ENCODE peak calls at places on chromosomes 3 and 15, in ten cellular contexts. One of them, this sample, is unnamed.

GRCh38 chr3:124076231-124076630 is 84.3 kb upstream of the ROPN1 start:
- DNase-seq in NCI-H2227 treated with DMSO at 0.1 percent for 48 hours: no peak
- DNase-seq in brain microvascular endothelial cell: no peak
- DNase-seq in cardiac muscle cell: no peak
- DNase-seq in neuronal stem cell: no peak
- DNase-seq in right lobe of liver: no peak
- DNase-seq in Calu3: no peak
- DNase-seq in fibroblast of gingiva: no peak
- DNase-seq in HTR-8/SVneo: no peak
- DNase-seq in endodermal cell: no peak
- DNase-seq in this sample: no peak

GRCh38 chr15:88031461-88031860 is 225.1 kb downstream of the NTRK3 start:
- DNase-seq in endodermal cell: no peak
- DNase-seq in Calu3: no peak
- DNase-seq in cardiac muscle cell: no peak
- DNase-seq in neuronal stem cell: no peak
- DNase-seq in HTR-8/SVneo: no peak
- DNase-seq in NCI-H2227 treated with DMSO at 0.1 percent for 48 hours: no peak
- DNase-seq in brain microvascular endothelial cell: no peak
- DNase-seq in fibroblast of gingiva: no peak
- DNase-seq in right lobe of liver: no peak
- DNase-seq in this sample: no peak

GRCh38 chr3:16554126-16554525 is 40.6 kb upstream of the RFTN1 start:
- DNase-seq in Calu3: no peak
- DNase-seq in neuronal stem cell: no peak
- DNase-seq in cardiac muscle cell: no peak
- DNase-seq in fibroblast of gingiva: no peak
- DNase-seq in endodermal cell: no peak
- DNase-seq in right lobe of liver: no peak
- DNase-seq in HTR-8/SVneo: no peak
- DNase-seq in brain microvascular endothelial cell: no peak
- DNase-seq in NCI-H2227 treated with DMSO at 0.1 percent for 48 hours: no peak
- DNase-seq in this sample: no peak

GRCh38 chr3:136075218-136075808 is 109.8 kb downstream of the PPP2R3A start:
- DNase-seq in cardiac muscle cell: peak; percentile 92
- DNase-seq in endodermal cell: peak; percentile 87
- DNase-seq in right lobe of liver: peak; percentile 69
- DNase-seq in Calu3: peak; percentile 81
- DNase-seq in HTR-8/SVneo: peak; percentile 52
- DNase-seq in brain microvascular endothelial cell: peak; percentile 76
- DNase-seq in NCI-H2227 treated with DMSO at 0.1 percent for 48 hours: peak; percentile 53
- DNase-seq in neuronal stem cell: peak; percentile 75
- DNase-seq in fibroblast of gingiva: peak; percentile 71
- DNase-seq in this sample: peak; percentile 41

GRCh38 chr3:176988795-176989194 is 208.5 kb downstream of the TBL1XR1 start:
- DNase-seq in cardiac muscle cell: no peak
- DNase-seq in right lobe of liver: no peak
- DNase-seq in endodermal cell: no peak
- DNase-seq in Calu3: no peak
- DNase-seq in HTR-8/SVneo: no peak
- DNase-seq in fibroblast of gingiva: no peak
- DNase-seq in brain microvascular endothelial cell: no peak
- DNase-seq in NCI-H2227 treated with DMSO at 0.1 percent for 48 hours: no peak
- DNase-seq in neuronal stem cell: no peak
- DNase-seq in this sample: no peak

GRCh38 chr3:139572847-139573672 is 33.5 kb upstream of the RBP1 start:
- DNase-seq in right lobe of liver: no peak
- DNase-seq in neuronal stem cell: no peak
- DNase-seq in brain microvascular endothelial cell: no peak
- DNase-seq in NCI-H2227 treated with DMSO at 0.1 percent for 48 hours: no peak
- DNase-seq in Calu3: no peak
- DNase-seq in endodermal cell: no peak
- DNase-seq in HTR-8/SVneo: no peak
- DNase-seq in cardiac muscle cell: peak; percentile 70
- DNase-seq in fibroblast of gingiva: peak; percentile 20
- DNase-seq in this sample: no peak

GRCh38 chr3:53534216-53534615 is 39.8 kb downstream of the CACNA1D start:
- DNase-seq in right lobe of liver: no peak
- DNase-seq in endodermal cell: no peak
- DNase-seq in fibroblast of gingiva: no peak
- DNase-seq in brain microvascular endothelial cell: no peak
- DNase-seq in cardiac muscle cell: no peak
- DNase-seq in Calu3: no peak
- DNase-seq in NCI-H2227 treated with DMSO at 0.1 percent for 48 hours: no peak
- DNase-seq in HTR-8/SVneo: no peak
- DNase-seq in neuronal stem cell: no peak
- DNase-seq in this sample: no peak

GRCh38 chr3:78872195-78872594 is 895.6 kb downstream of the ROBO1 start:
- DNase-seq in Calu3: no peak
- DNase-seq in NCI-H2227 treated with DMSO at 0.1 percent for 48 hours: peak; percentile 35
- DNase-seq in cardiac muscle cell: peak; percentile 61
- DNase-seq in brain microvascular endothelial cell: peak; percentile 37
- DNase-seq in endodermal cell: no peak
- DNase-seq in fibroblast of gingiva: no peak
- DNase-seq in neuronal stem cell: peak; percentile 27
- DNase-seq in HTR-8/SVneo: no peak
- DNase-seq in right lobe of liver: no peak
- DNase-seq in this sample: no peak

GRCh38 chr3:32313723-32314473 is 75.4 kb downstream of the CMTM8 start:
- DNase-seq in endodermal cell: no peak
- DNase-seq in cardiac muscle cell: peak; percentile 35
- DNase-seq in Calu3: no peak
- DNase-seq in brain microvascular endothelial cell: peak; percentile 45
- DNase-seq in neuronal stem cell: no peak
- DNase-seq in NCI-H2227 treated with DMSO at 0.1 percent for 48 hours: no peak
- DNase-seq in HTR-8/SVneo: peak; percentile 38
- DNase-seq in right lobe of liver: no peak
- DNase-seq in fibroblast of gingiva: no peak
- DNase-seq in this sample: peak; percentile 42

GRCh38 chr15:52163321-52164190 is 27.6 kb downstream of the GNB5 start:
- DNase-seq in HTR-8/SVneo: no peak
- DNase-seq in NCI-H2227 treated with DMSO at 0.1 percent for 48 hours: no peak
- DNase-seq in neuronal stem cell: no peak
- DNase-seq in right lobe of liver: no peak
- DNase-seq in endodermal cell: peak; percentile 89
- DNase-seq in cardiac muscle cell: no peak
- DNase-seq in brain microvascular endothelial cell: no peak
- DNase-seq in fibroblast of gingiva: no peak
- DNase-seq in Calu3: no peak
- DNase-seq in this sample: no peak

GRCh38 chr15:100291106-100291505 is 50.7 kb downstream of the ADAMTS17 start:
- DNase-seq in right lobe of liver: no peak
- DNase-seq in fibroblast of gingiva: no peak
- DNase-seq in NCI-H2227 treated with DMSO at 0.1 percent for 48 hours: no peak
- DNase-seq in cardiac muscle cell: peak; percentile 85
- DNase-seq in Calu3: no peak
- DNase-seq in neuronal stem cell: no peak
- DNase-seq in endodermal cell: no peak
- DNase-seq in HTR-8/SVneo: no peak
- DNase-seq in brain microvascular endothelial cell: no peak
- DNase-seq in this sample: no peak

GRCh38 chr3:13480340-13481318 is 523 bp downstream of the HDAC11 start:
- DNase-seq in HTR-8/SVneo: peak; percentile 41
- DNase-seq in cardiac muscle cell: peak; percentile 28
- DNase-seq in right lobe of liver: no peak
- DNase-seq in NCI-H2227 treated with DMSO at 0.1 percent for 48 hours: no peak
- DNase-seq in brain microvascular endothelial cell: no peak
- DNase-seq in neuronal stem cell: no peak
- DNase-seq in Calu3: no peak
- DNase-seq in endodermal cell: peak; percentile 84
- DNase-seq in fibroblast of gingiva: no peak
- DNase-seq in this sample: no peak

GRCh38 chr15:57344282-57344681 is 32.0 kb upstream of the CGNL1 start:
- DNase-seq in brain microvascular endothelial cell: no peak
- DNase-seq in neuronal stem cell: no peak
- DNase-seq in Calu3: no peak
- DNase-seq in cardiac muscle cell: no peak
- DNase-seq in HTR-8/SVneo: no peak
- DNase-seq in right lobe of liver: no peak
- DNase-seq in endodermal cell: no peak
- DNase-seq in NCI-H2227 treated with DMSO at 0.1 percent for 48 hours: no peak
- DNase-seq in fibroblast of gingiva: no peak
- DNase-seq in this sample: no peak

GRCh38 chr3:101009386-101009785 is 16.2 kb upstream of the ABI3BP start:
- DNase-seq in right lobe of liver: no peak
- DNase-seq in Calu3: no peak
- DNase-seq in HTR-8/SVneo: no peak
- DNase-seq in fibroblast of gingiva: no peak
- DNase-seq in neuronal stem cell: no peak
- DNase-seq in brain microvascular endothelial cell: peak; percentile 11
- DNase-seq in endodermal cell: no peak
- DNase-seq in cardiac muscle cell: no peak
- DNase-seq in NCI-H2227 treated with DMSO at 0.1 percent for 48 hours: no peak
- DNase-seq in this sample: no peak

GRCh38 chr15:41935566-41936020 is 36.8 kb downstream of the EHD4 start:
- DNase-seq in NCI-H2227 treated with DMSO at 0.1 percent for 48 hours: no peak
- DNase-seq in endodermal cell: no peak
- DNase-seq in cardiac muscle cell: no peak
- DNase-seq in HTR-8/SVneo: no peak
- DNase-seq in right lobe of liver: no peak
- DNase-seq in fibroblast of gingiva: no peak
- DNase-seq in Calu3: no peak
- DNase-seq in brain microvascular endothelial cell: no peak
- DNase-seq in neuronal stem cell: no peak
- DNase-seq in this sample: no peak

GRCh38 chr3:126551839-126552687 is 6.7 kb downstream of the C3orf22 start:
- DNase-seq in fibroblast of gingiva: no peak
- DNase-seq in right lobe of liver: peak; percentile 38
- DNase-seq in Calu3: no peak
- DNase-seq in brain microvascular endothelial cell: no peak
- DNase-seq in neuronal stem cell: no peak
- DNase-seq in HTR-8/SVneo: no peak
- DNase-seq in endodermal cell: peak; percentile 33
- DNase-seq in NCI-H2227 treated with DMSO at 0.1 percent for 48 hours: no peak
- DNase-seq in cardiac muscle cell: no peak
- DNase-seq in this sample: no peak

GRCh38 chr15:78389356-78389755 is 48.7 kb upstream of the IREB2 start:
- DNase-seq in brain microvascular endothelial cell: no peak
- DNase-seq in Calu3: no peak
- DNase-seq in neuronal stem cell: no peak
- DNase-seq in cardiac muscle cell: no peak
- DNase-seq in endodermal cell: no peak
- DNase-seq in NCI-H2227 treated with DMSO at 0.1 percent for 48 hours: no peak
- DNase-seq in fibroblast of gingiva: peak; percentile 68
- DNase-seq in right lobe of liver: peak; percentile 22
- DNase-seq in HTR-8/SVneo: no peak
- DNase-seq in this sample: no peak

GRCh38 chr3:107619549-107619948 is 96.8 kb downstream of the BBX start:
- DNase-seq in neuronal stem cell: no peak
- DNase-seq in brain microvascular endothelial cell: no peak
- DNase-seq in fibroblast of gingiva: no peak
- DNase-seq in HTR-8/SVneo: no peak
- DNase-seq in cardiac muscle cell: no peak
- DNase-seq in endodermal cell: no peak
- DNase-seq in NCI-H2227 treated with DMSO at 0.1 percent for 48 hours: no peak
- DNase-seq in right lobe of liver: no peak
- DNase-seq in Calu3: no peak
- DNase-seq in this sample: no peak

GRCh38 chr3:135516143-135516542 is 449.4 kb upstream of the PPP2R3A start:
- DNase-seq in neuronal stem cell: no peak
- DNase-seq in cardiac muscle cell: peak; percentile 2
- DNase-seq in brain microvascular endothelial cell: peak; percentile 5
- DNase-seq in right lobe of liver: no peak
- DNase-seq in HTR-8/SVneo: no peak
- DNase-seq in Calu3: no peak
- DNase-seq in endodermal cell: peak; percentile 81
- DNase-seq in NCI-H2227 treated with DMSO at 0.1 percent for 48 hours: no peak
- DNase-seq in fibroblast of gingiva: no peak
- DNase-seq in this sample: no peak

GRCh38 chr15:36161781-36162212 is 417.6 kb upstream of the CDIN1 start:
- DNase-seq in Calu3: no peak
- DNase-seq in cardiac muscle cell: peak; percentile 85
- DNase-seq in neuronal stem cell: peak; percentile 21
- DNase-seq in fibroblast of gingiva: peak; percentile 96
- DNase-seq in brain microvascular endothelial cell: no peak
- DNase-seq in right lobe of liver: no peak
- DNase-seq in endodermal cell: peak; percentile 47
- DNase-seq in HTR-8/SVneo: no peak
- DNase-seq in NCI-H2227 treated with DMSO at 0.1 percent for 48 hours: no peak
- DNase-seq in this sample: no peak

GRCh38 chr3:114435733-114436132 is 141.9 kb downstream of the TIGIT start:
- DNase-seq in cardiac muscle cell: no peak
- DNase-seq in brain microvascular endothelial cell: no peak
- DNase-seq in right lobe of liver: no peak
- DNase-seq in NCI-H2227 treated with DMSO at 0.1 percent for 48 hours: no peak
- DNase-seq in fibroblast of gingiva: no peak
- DNase-seq in endodermal cell: no peak
- DNase-seq in HTR-8/SVneo: no peak
- DNase-seq in neuronal stem cell: no peak
- DNase-seq in Calu3: no peak
- DNase-seq in this sample: no peak

GRCh38 chr3:169650503-169650902 is 13.0 kb downstream of the MECOM start:
- DNase-seq in neuronal stem cell: no peak
- DNase-seq in brain microvascular endothelial cell: no peak
- DNase-seq in endodermal cell: no peak
- DNase-seq in cardiac muscle cell: no peak
- DNase-seq in NCI-H2227 treated with DMSO at 0.1 percent for 48 hours: no peak
- DNase-seq in HTR-8/SVneo: no peak
- DNase-seq in Calu3: no peak
- DNase-seq in right lobe of liver: no peak
- DNase-seq in fibroblast of gingiva: no peak
- DNase-seq in this sample: no peak

GRCh38 chr3:39168156-39168780 is 14.9 kb upstream of the CSRNP1 start:
- DNase-seq in cardiac muscle cell: no peak
- DNase-seq in Calu3: no peak
- DNase-seq in HTR-8/SVneo: no peak
- DNase-seq in NCI-H2227 treated with DMSO at 0.1 percent for 48 hours: no peak
- DNase-seq in fibroblast of gingiva: no peak
- DNase-seq in neuronal stem cell: no peak
- DNase-seq in endodermal cell: peak; percentile 44
- DNase-seq in brain microvascular endothelial cell: no peak
- DNase-seq in right lobe of liver: no peak
- DNase-seq in this sample: no peak

GRCh38 chr15:60831540-60831939 is 352.6 kb upstream of the ICE2 start:
- DNase-seq in Calu3: no peak
- DNase-seq in right lobe of liver: no peak
- DNase-seq in fibroblast of gingiva: no peak
- DNase-seq in brain microvascular endothelial cell: no peak
- DNase-seq in HTR-8/SVneo: no peak
- DNase-seq in NCI-H2227 treated with DMSO at 0.1 percent for 48 hours: no peak
- DNase-seq in neuronal stem cell: no peak
- DNase-seq in endodermal cell: peak; percentile 13
- DNase-seq in cardiac muscle cell: no peak
- DNase-seq in this sample: no peak

GRCh38 chr3:43855674-43856299 is 165.0 kb downstream of the ABHD5 start:
- DNase-seq in right lobe of liver: peak; percentile 68
- DNase-seq in endodermal cell: peak; percentile 94
- DNase-seq in fibroblast of gingiva: peak; percentile 56
- DNase-seq in HTR-8/SVneo: peak; percentile 57
- DNase-seq in Calu3: peak; percentile 82
- DNase-seq in NCI-H2227 treated with DMSO at 0.1 percent for 48 hours: no peak
- DNase-seq in brain microvascular endothelial cell: peak; percentile 48
- DNase-seq in cardiac muscle cell: peak; percentile 78
- DNase-seq in neuronal stem cell: peak; percentile 36
- DNase-seq in this sample: no peak

GRCh38 chr3:195073866-195074860 is 196.8 kb downstream of the XXYLT1 start:
- DNase-seq in NCI-H2227 treated with DMSO at 0.1 percent for 48 hours: no peak
- DNase-seq in HTR-8/SVneo: no peak
- DNase-seq in cardiac muscle cell: no peak
- DNase-seq in neuronal stem cell: no peak
- DNase-seq in right lobe of liver: peak; percentile 36
- DNase-seq in brain microvascular endothelial cell: no peak
- DNase-seq in endodermal cell: no peak
- DNase-seq in fibroblast of gingiva: no peak
- DNase-seq in Calu3: no peak
- DNase-seq in this sample: no peak

GRCh38 chr3:171804618-171805389 is 5.5 kb downstream of the PLD1 start:
- DNase-seq in endodermal cell: no peak
- DNase-seq in neuronal stem cell: no peak
- DNase-seq in right lobe of liver: no peak
- DNase-seq in cardiac muscle cell: peak; percentile 68
- DNase-seq in brain microvascular endothelial cell: peak; percentile 69
- DNase-seq in NCI-H2227 treated with DMSO at 0.1 percent for 48 hours: no peak
- DNase-seq in HTR-8/SVneo: no peak
- DNase-seq in Calu3: no peak
- DNase-seq in fibroblast of gingiva: peak; percentile 63
- DNase-seq in this sample: no peak

GRCh38 chr3:22594990-22595389 is 608.1 kb upstream of the UBE2E2 start:
- DNase-seq in endodermal cell: no peak
- DNase-seq in HTR-8/SVneo: no peak
- DNase-seq in cardiac muscle cell: no peak
- DNase-seq in NCI-H2227 treated with DMSO at 0.1 percent for 48 hours: no peak
- DNase-seq in Calu3: no peak
- DNase-seq in neuronal stem cell: no peak
- DNase-seq in right lobe of liver: no peak
- DNase-seq in fibroblast of gingiva: no peak
- DNase-seq in brain microvascular endothelial cell: no peak
- DNase-seq in this sample: no peak